ENCODE peak calls at places on chromosomes 5 and 9, in six cellular contexts. One of them, this sample, is unnamed.

GRCh38 chr5:74232281-74232680 is 408.2 kb downstream of the ENC1 start:
- DNase-seq in endothelial cell of umbilical vein: no peak
- DNase-seq in stomach: no peak
- DNase-seq in tibial nerve: no peak
- DNase-seq in right lobe of liver: no peak
- DNase-seq in transverse colon: no peak
- DNase-seq in this sample: no peak

GRCh38 chr9:124415102-124415851 is at the start of gene PSMB7:
- DNase-seq in endothelial cell of umbilical vein: peak; percentile 97
- DNase-seq in stomach: peak; percentile 98
- DNase-seq in tibial nerve: peak; percentile 91
- DNase-seq in right lobe of liver: peak; percentile 96
- DNase-seq in transverse colon: peak; percentile 98
- DNase-seq in this sample: peak; percentile 97

GRCh38 chr5:92268343-92268742 is 885.2 kb upstream of the ARRDC3 start:
- DNase-seq in endothelial cell of umbilical vein: no peak
- DNase-seq in stomach: no peak
- DNase-seq in tibial nerve: no peak
- DNase-seq in right lobe of liver: peak; percentile 28
- DNase-seq in transverse colon: no peak
- DNase-seq in this sample: no peak

GRCh38 chr5:127042593-127042992 is 12.2 kb upstream of the MARCHF3 start:
- DNase-seq in endothelial cell of umbilical vein: peak; percentile 53
- DNase-seq in stomach: no peak
- DNase-seq in tibial nerve: no peak
- DNase-seq in right lobe of liver: no peak
- DNase-seq in transverse colon: no peak
- DNase-seq in this sample: no peak

GRCh38 chr5:172129174-172129764 is 58.8 kb downstream of the STK10 start:
- DNase-seq in endothelial cell of umbilical vein: no peak
- DNase-seq in stomach: no peak
- DNase-seq in tibial nerve: no peak
- DNase-seq in right lobe of liver: no peak
- DNase-seq in transverse colon: no peak
- DNase-seq in this sample: peak; percentile 51

GRCh38 chr5:145697251-145698016 is 137.7 kb downstream of the PRELID2 start:
- DNase-seq in endothelial cell of umbilical vein: peak; percentile 68
- DNase-seq in stomach: no peak
- DNase-seq in tibial nerve: no peak
- DNase-seq in right lobe of liver: no peak
- DNase-seq in transverse colon: peak; percentile 22
- DNase-seq in this sample: no peak

GRCh38 chr5:75320341-75320740 is 16.7 kb upstream of the HMGCR start:
- DNase-seq in endothelial cell of umbilical vein: no peak
- DNase-seq in stomach: no peak
- DNase-seq in tibial nerve: no peak
- DNase-seq in right lobe of liver: no peak
- DNase-seq in transverse colon: no peak
- DNase-seq in this sample: no peak

GRCh38 chr5:130496215-130496614 is 592.0 kb downstream of the CHSY3 start:
- DNase-seq in endothelial cell of umbilical vein: no peak
- DNase-seq in stomach: no peak
- DNase-seq in tibial nerve: no peak
- DNase-seq in right lobe of liver: no peak
- DNase-seq in transverse colon: no peak
- DNase-seq in this sample: no peak

GRCh38 chr5:96509313-96509712 is 76.3 kb upstream of the PCSK1 start:
- DNase-seq in endothelial cell of umbilical vein: no peak
- DNase-seq in stomach: no peak
- DNase-seq in tibial nerve: no peak
- DNase-seq in right lobe of liver: no peak
- DNase-seq in transverse colon: no peak
- DNase-seq in this sample: no peak

GRCh38 chr5:62645223-62645622 is 66.6 kb downstream of the LRRC70 start:
- DNase-seq in endothelial cell of umbilical vein: no peak
- DNase-seq in stomach: no peak
- DNase-seq in tibial nerve: no peak
- DNase-seq in right lobe of liver: no peak
- DNase-seq in transverse colon: no peak
- DNase-seq in this sample: no peak

GRCh38 chr5:178126556-178126955 is 4.3 kb upstream of the RMND5B start:
- DNase-seq in endothelial cell of umbilical vein: no peak
- DNase-seq in stomach: no peak
- DNase-seq in tibial nerve: no peak
- DNase-seq in right lobe of liver: no peak
- DNase-seq in transverse colon: no peak
- DNase-seq in this sample: no peak

GRCh38 chr5:143229426-143229895 is 174.0 kb downstream of the NR3C1 start:
- DNase-seq in endothelial cell of umbilical vein: no peak
- DNase-seq in stomach: no peak
- DNase-seq in tibial nerve: no peak
- DNase-seq in right lobe of liver: no peak
- DNase-seq in transverse colon: no peak
- DNase-seq in this sample: no peak

GRCh38 chr5:173333900-173334685 is 5.9 kb upstream of the STC2 start:
- DNase-seq in endothelial cell of umbilical vein: peak; percentile 80
- DNase-seq in stomach: no peak
- DNase-seq in tibial nerve: no peak
- DNase-seq in right lobe of liver: no peak
- DNase-seq in transverse colon: no peak
- DNase-seq in this sample: no peak

GRCh38 chr5:169583424-169584215 is at the start of gene SPDL1:
- DNase-seq in endothelial cell of umbilical vein: peak; percentile 98
- DNase-seq in stomach: peak; percentile 95
- DNase-seq in tibial nerve: peak; percentile 88
- DNase-seq in right lobe of liver: peak; percentile 96
- DNase-seq in transverse colon: peak; percentile 97
- DNase-seq in this sample: peak; percentile 95

GRCh38 chr5:60024104-60024503 is 130.6 kb upstream of the PDE4D start:
- DNase-seq in endothelial cell of umbilical vein: no peak
- DNase-seq in stomach: no peak
- DNase-seq in tibial nerve: no peak
- DNase-seq in right lobe of liver: no peak
- DNase-seq in transverse colon: no peak
- DNase-seq in this sample: no peak

GRCh38 chr9:93669958-93670207 is 93.5 kb downstream of the PHF2 start:
- DNase-seq in endothelial cell of umbilical vein: no peak
- DNase-seq in stomach: no peak
- DNase-seq in tibial nerve: no peak
- DNase-seq in right lobe of liver: no peak
- DNase-seq in transverse colon: no peak
- DNase-seq in this sample: no peak
- H3K27me3 ChIP-seq in endothelial cell of umbilical vein: no peaks in the 10 kb centered on the region
- H3K27me3 ChIP-seq in stomach: no peaks in the 10 kb centered on the region
- H3K27me3 ChIP-seq in tibial nerve: no peaks in the 10 kb centered on the region
- H3K27me3 ChIP-seq in right lobe of liver: no peaks in the 10 kb centered on the region
- H3K27me3 ChIP-seq in transverse colon: no peaks in the 10 kb centered on the region
- H3K27me3 ChIP-seq in this sample: no peaks in the 10 kb centered on the region

DNA sequence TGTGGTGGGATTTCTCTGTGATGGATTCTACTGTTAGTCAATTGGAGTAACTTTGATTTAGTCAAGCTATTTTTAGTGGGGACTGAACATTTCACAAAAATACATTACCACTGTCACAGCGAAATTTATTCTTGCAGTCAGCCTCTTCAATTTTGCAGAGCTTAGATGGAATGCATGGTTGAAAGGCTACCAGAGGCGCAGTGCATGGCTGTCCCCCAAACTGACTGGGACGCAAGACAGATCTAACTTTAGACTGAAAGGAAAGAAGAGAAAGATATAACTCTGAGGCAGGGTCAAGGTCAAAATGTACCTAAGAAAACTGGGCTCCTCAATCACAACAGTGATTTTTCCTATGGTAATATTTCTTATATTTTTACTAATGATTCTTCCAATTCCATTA is 13.7 kb downstream of the C6 start:
- DNase-seq in endothelial cell of umbilical vein: no peak
- DNase-seq in stomach: no peak
- DNase-seq in tibial nerve: no peak
- DNase-seq in right lobe of liver: no peak
- DNase-seq in transverse colon: no peak
- DNase-seq in this sample: peak; percentile 39
- TF ChIP-seq POLR2A in endothelial cell of umbilical vein: no peak
- TF ChIP-seq POLR2A in stomach: no peak
- TF ChIP-seq POLR2A in tibial nerve: no peak
- TF ChIP-seq POLR2A in right lobe of liver: no peak
- TF ChIP-seq POLR2A in transverse colon: no peak
- TF ChIP-seq POLR2A in this sample: no peak

GRCh38 chr9:129178579-129178909 is 483 bp upstream of the IER5L start:
- DNase-seq in endothelial cell of umbilical vein: no peak
- DNase-seq in stomach: no peak
- DNase-seq in tibial nerve: no peak
- DNase-seq in right lobe of liver: no peak
- DNase-seq in transverse colon: no peak
- DNase-seq in this sample: no peak
- H3K4me3 ChIP-seq in endothelial cell of umbilical vein: no peak overlapping the region
- H3K4me3 ChIP-seq in stomach: peak overlapping the region; percentile 99
- H3K4me3 ChIP-seq in tibial nerve: peak overlapping the region; percentile 6
- H3K4me3 ChIP-seq in right lobe of liver: peak overlapping the region; percentile 82
- H3K4me3 ChIP-seq in transverse colon: peak overlapping the region; percentile 92
- H3K4me3 ChIP-seq in this sample: peak overlapping the region; percentile 85

DNA sequence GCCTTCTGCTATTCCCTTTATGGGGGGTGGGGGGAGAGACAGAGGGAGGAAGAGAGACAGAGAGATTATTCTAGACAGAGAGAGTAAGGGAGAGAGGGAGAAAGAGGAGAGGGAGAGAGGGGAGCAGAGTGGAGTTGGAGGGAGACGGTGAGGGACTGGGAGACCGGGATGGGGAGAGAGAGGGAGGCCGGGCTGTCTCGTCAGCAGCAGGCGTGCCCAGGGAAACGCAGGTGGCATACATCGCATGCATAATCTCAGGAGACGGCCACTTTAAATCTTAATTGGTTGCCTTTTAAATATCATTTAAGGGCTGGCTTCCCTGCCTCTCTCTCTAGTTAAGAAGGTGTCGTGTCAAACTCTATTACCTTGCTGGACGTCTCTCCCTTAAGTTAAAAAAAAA is 8.4 kb downstream of the IRX4 start:
- DNase-seq in endothelial cell of umbilical vein: no peak
- DNase-seq in stomach: no peak
- DNase-seq in tibial nerve: no peak
- DNase-seq in right lobe of liver: no peak
- DNase-seq in transverse colon: no peak
- DNase-seq in this sample: no peak
- H3K27me3 ChIP-seq in endothelial cell of umbilical vein: peaks cover 46% of the 10 kb centered on the region
- H3K27me3 ChIP-seq in stomach: peaks cover 86% of the 10 kb centered on the region
- H3K27me3 ChIP-seq in tibial nerve: no peaks in the 10 kb centered on the region
- H3K27me3 ChIP-seq in right lobe of liver: peaks cover 2% of the 10 kb centered on the region
- H3K27me3 ChIP-seq in transverse colon: peaks cover 85% of the 10 kb centered on the region
- H3K27me3 ChIP-seq in this sample: peaks cover 66% of the 10 kb centered on the region

GRCh38 chr9:72929542-72929941 is 23.3 kb downstream of the ALDH1A1 start:
- DNase-seq in endothelial cell of umbilical vein: no peak
- DNase-seq in stomach: no peak
- DNase-seq in tibial nerve: no peak
- DNase-seq in right lobe of liver: no peak
- DNase-seq in transverse colon: no peak
- DNase-seq in this sample: no peak

GRCh38 chr9:72930828-72931227 is 22.0 kb downstream of the ALDH1A1 start:
- DNase-seq in endothelial cell of umbilical vein: no peak
- DNase-seq in stomach: no peak
- DNase-seq in tibial nerve: no peak
- DNase-seq in right lobe of liver: no peak
- DNase-seq in transverse colon: no peak
- DNase-seq in this sample: no peak

GRCh38 chr9:72926506-72926905 is 26.3 kb downstream of the ALDH1A1 start:
- DNase-seq in endothelial cell of umbilical vein: no peak
- DNase-seq in stomach: no peak
- DNase-seq in tibial nerve: no peak
- DNase-seq in right lobe of liver: no peak
- DNase-seq in transverse colon: no peak
- DNase-seq in this sample: no peak

GRCh38 chr9:72925891-72926290 is 27.0 kb downstream of the ALDH1A1 start:
- DNase-seq in endothelial cell of umbilical vein: peak; percentile 6
- DNase-seq in stomach: no peak
- DNase-seq in tibial nerve: no peak
- DNase-seq in right lobe of liver: no peak
- DNase-seq in transverse colon: no peak
- DNase-seq in this sample: no peak

DNA sequence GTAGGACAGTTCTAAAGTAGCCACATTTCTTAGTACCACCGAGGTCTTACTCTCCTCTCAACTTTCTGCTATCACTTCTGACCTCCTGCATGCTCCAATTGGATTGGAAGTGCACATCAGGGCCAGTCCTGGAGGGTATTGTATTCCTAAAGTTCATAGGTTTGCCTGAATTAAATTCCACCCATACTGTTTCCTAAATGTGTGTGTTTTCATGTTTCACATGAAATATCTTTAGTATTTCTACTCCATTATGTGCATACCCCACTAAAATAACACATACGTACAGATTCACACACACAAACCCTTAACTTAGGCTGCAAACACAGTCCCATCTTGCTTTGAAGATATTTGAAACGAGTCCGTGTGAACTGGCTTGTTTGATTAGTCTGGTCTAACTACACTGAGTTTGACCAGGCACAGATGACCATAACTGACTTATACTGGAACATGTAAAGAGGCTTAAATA is 24.8 kb downstream of the ALDH1A1 start:
- DNase-seq in endothelial cell of umbilical vein: no peak
- DNase-seq in stomach: no peak
- DNase-seq in tibial nerve: no peak
- DNase-seq in right lobe of liver: no peak
- DNase-seq in transverse colon: no peak
- DNase-seq in this sample: no peak
- TF ChIP-seq POLR2A in endothelial cell of umbilical vein: no peak
- TF ChIP-seq POLR2A in stomach: no peak
- TF ChIP-seq POLR2A in tibial nerve: no peak
- TF ChIP-seq POLR2A in right lobe of liver: no peak
- TF ChIP-seq POLR2A in transverse colon: no peak
- TF ChIP-seq POLR2A in this sample: no peak

This sample was measured in heart left ventricle.